ENCODE peak calls at places on chromosomes 16 and 17, in six cellular contexts. K is spleen, A is prostate gland, U is fibroblast of lung, E is right atrium auricular region, L is aorta. Q is an unnamed sample. For H3K27me3, the result is how much of the 10 kb centered on the place peaks cover.

GRCh38 chr17:61570118-61570517 is 20.9 kb downstream of the NACA2 start:
- DNase-seq in K (no peak), E (no peak), U (no peak), L (no peak), A (no peak), Q (no peak)

GRCh38 chr16:55437627-55438026 is 41.4 kb upstream of the MMP2 start:
- DNase-seq in A (no peak), K (no peak), E (no peak), L (no peak), U (peak), Q (no peak)

GRCh38 chr17:17822189-17822978 is 14.4 kb downstream of the SREBF1 start:
- DNase-seq in A (peak), L (peak), U (peak), K (no peak), E (peak), Q (no peak)

GRCh38 chr16:30122621-30123160 is 329 bp downstream of the MAPK3 start:
- DNase-seq in K (no peak), L (no peak), A (no peak), U (peak), E (no peak), Q (no peak)

GRCh38 chr17:66494023-66494803 is 191.8 kb downstream of the PRKCA start:
- DNase-seq in K (no peak), E (no peak), U (peak), A (no peak), L (no peak), Q (no peak)

GRCh38 chr17:70369296-70369855 is 200.0 kb downstream of the KCNJ2 start:
- DNase-seq in L (no peak), E (no peak), A (no peak), U (no peak), K (no peak), Q (no peak)

GRCh38 chr16:66894948-66895696 is 14.8 kb downstream of the PDP2 start:
- DNase-seq in A (peak), E (no peak), L (peak), K (no peak), U (peak), Q (peak)

GRCh38 chr17:35931794-35932419 is 1.3 kb upstream of the RDM1 start:
- DNase-seq in E (no peak), U (peak), L (peak), A (no peak), K (no peak), Q (no peak)

GRCh38 chr16:13021996-13022395 is 120.6 kb downstream of the SHISA9 start:
- DNase-seq in L (no peak), E (no peak), A (no peak), U (no peak), K (no peak), Q (no peak)

GRCh38 chr16:12685806-12686205 is 117.9 kb downstream of the CPPED1 start:
- DNase-seq in E (no peak), K (peak), L (peak), A (no peak), U (no peak), Q (no peak)

GRCh38 chr16:85798283-85798776 is 1.0 kb downstream of the EMC8 start:
- DNase-seq in K (no peak), A (no peak), E (no peak), L (no peak), U (no peak), Q (peak)

GRCh38 chr17:28004344-28004743 is 38.1 kb upstream of the NLK start:
- DNase-seq in E (no peak), U (no peak), K (no peak), A (no peak), L (no peak), Q (no peak)

GRCh38 chr17:21042434-21043295 is at the start of gene USP22:
- DNase-seq in K (peak), L (no peak), A (peak), U (no peak), E (no peak), Q (no peak)

GRCh38 chr16:24610421-24610765 is 71.0 kb downstream of the RBBP6 start:
- DNase-seq in K (peak), L (peak), A (no peak), U (peak), E (no peak), Q (no peak)

GRCh38 chr17:37107406-37108083 is 158.8 kb downstream of the AATF start:
- DNase-seq in E (no peak), L (peak), K (no peak), A (peak), U (peak), Q (no peak)

GRCh38 chr17:18156976-18157280 is 26.7 kb upstream of the ALKBH5 start:
- DNase-seq in L (no peak), K (no peak), U (no peak), E (no peak), A (no peak), Q (no peak)

GRCh38 chr17:80192268-80192667 is 22.4 kb downstream of the CARD14 start:
- DNase-seq in K (peak), A (peak), L (no peak), U (no peak), E (peak), Q (no peak)

GRCh38 chr16:20611975-20612471 is 35.9 kb upstream of the ACSM2B start:
- DNase-seq in K (no peak), A (no peak), E (peak), L (peak), U (no peak), Q (no peak)

GRCh38 chr16:90043526-90043925 is 24.3 kb upstream of the DBNDD1 start:
- DNase-seq in E (no peak), U (no peak), K (no peak), L (no peak), A (no peak), Q (no peak)

GRCh38 chr16:54281535-54282201 is 4.9 kb downstream of the IRX3 start:
- DNase-seq in K (no peak), A (no peak), L (no peak), U (no peak), E (no peak), Q (no peak)

GRCh38 chr17:78174870-78175642 is 6.7 kb downstream of the SYNGR2 start:
- DNase-seq in E (no peak), L (no peak), K (no peak), A (no peak), U (no peak), Q (no peak)

GRCh38 chr16:381788-382717 is at the start of gene PGAP6:
- DNase-seq in L (peak), A (peak), U (peak), K (peak), E (no peak), Q (peak)

GRCh38 chr17:39677581-39678339 is 9.5 kb downstream of the PNMT start:
- DNase-seq in U (no peak), L (peak), E (no peak), K (peak), A (no peak), Q (no peak)

GRCh38 chr17:75087558-75088453 is at the start of gene SLC16A5:
- DNase-seq in U (peak), L (peak), A (peak), E (peak), K (peak), Q (peak)

GRCh38 chr16:12403746-12404658 is 399.7 kb downstream of the CPPED1 start:
- DNase-seq in L (no peak), U (no peak), K (no peak), E (no peak), A (no peak), Q (no peak)

GRCh38 chr16:69187891-69188451 is 1.0 kb downstream of the SNTB2 start:
- DNase-seq in U (peak), A (peak), K (peak), L (no peak), E (peak), Q (peak)

GRCh38 chr17:79949646-79950292 is 85.9 kb downstream of the TBC1D16 start:
- DNase-seq in L (no peak), U (no peak), K (no peak), E (no peak), A (no peak), Q (no peak)

GRCh38 chr16:15649727-15650018 is 372 bp upstream of the NDE1 start:
- DNase-seq in U (no peak), L (no peak), A (no peak), K (no peak), E (no peak), Q (no peak)
- H3K4me3 ChIP-seq in U (peak), L (no peak), A (peak), K (peak), E (peak), Q (peak)

DNA sequence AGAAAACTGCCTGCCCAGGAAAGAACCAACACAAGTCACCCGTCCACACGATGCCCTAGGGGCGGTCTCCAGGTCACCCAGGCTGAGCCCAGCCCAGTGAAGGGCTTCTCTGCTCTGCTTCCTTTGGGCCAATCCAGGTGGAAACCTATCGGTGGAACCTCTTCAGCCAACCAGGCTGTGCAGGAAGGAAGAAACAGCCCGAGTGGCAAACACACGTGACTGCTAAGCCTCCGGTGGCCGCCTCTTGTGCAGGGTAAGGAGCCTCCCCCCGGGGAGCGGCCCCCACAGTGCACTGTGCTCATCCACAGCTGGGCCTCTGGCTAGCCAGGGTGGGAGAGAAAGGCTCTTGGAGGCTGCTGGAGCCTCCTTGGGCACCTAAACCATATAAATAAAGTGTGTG is 2.5 kb downstream of the RTN4RL1 start:
- DNase-seq in L (no peak), E (no peak), U (no peak), K (no peak), A (no peak), Q (peak)
- H3K27me3 ChIP-seq in L (under half), E (under half), U (under half), K (under half), A (under half), Q (under half)

GRCh38 chr17:57868007-57868774 is 18.3 kb upstream of the MRPS23 start:
- DNase-seq in E (peak), U (peak), K (peak), L (peak), A (peak), Q (peak)
- H3K4me3 ChIP-seq in E (no peak), U (no peak), K (no peak), L (no peak), A (no peak), Q (no peak)

DNA sequence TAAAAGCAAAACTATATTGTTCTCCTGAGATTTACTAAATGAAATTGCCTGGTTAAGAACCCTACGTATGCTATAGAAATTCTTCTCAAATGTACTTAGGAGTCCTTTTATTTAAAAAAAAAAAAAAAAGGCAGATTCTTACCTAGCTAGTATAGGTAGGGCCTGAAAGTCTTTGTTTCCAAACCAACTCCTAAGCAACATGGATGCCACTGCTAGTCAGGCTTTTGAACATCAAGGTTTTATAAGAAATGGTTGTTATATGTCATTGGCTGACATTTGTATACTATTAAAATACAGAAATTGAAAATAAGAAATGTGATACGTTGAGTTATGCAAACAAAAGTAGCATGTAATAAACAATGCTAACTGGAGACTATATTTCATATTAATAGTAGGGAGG is 1.2 kb downstream of the EVI2A start:
- DNase-seq in L (no peak), U (no peak), A (no peak), K (no peak), E (no peak), Q (no peak)
- H3K27me3 ChIP-seq in L (under half), U (under half), A (under half), K (under half), E (under half), Q (under half)

GRCh38 chr16:71426069-71426879 is 15.6 kb downstream of the TLE7 start:
- DNase-seq in K (peak), E (no peak), U (peak), L (no peak), A (peak), Q (peak)
- H3K4me3 ChIP-seq in K (no peak), E (no peak), U (peak), L (no peak), A (no peak), Q (no peak)

GRCh38 chr17:49882434-49882833 is 34.6 kb upstream of the TAC4 start:
- DNase-seq in E (no peak), U (no peak), A (no peak), L (no peak), K (no peak), Q (no peak)
- H3K27me3 ChIP-seq in E (under half), U (under half), A (under half), L (under half), K (under half), Q (under half)

GRCh38 chr17:33171931-33172330 is 121.2 kb downstream of the ASIC2 start:
- DNase-seq in U (no peak), L (no peak), E (no peak), K (no peak), A (no peak), Q (no peak)
- H3K4me3 ChIP-seq in U (no peak), L (no peak), E (no peak), K (no peak), A (no peak), Q (no peak)

GRCh38 chr17:7292194-7292593 is 2.2 kb downstream of the YBX2 start:
- DNase-seq in A (no peak), K (no peak), L (no peak), E (no peak), U (no peak), Q (no peak)

GRCh38 chr17:7292729-7293128 is 1.7 kb downstream of the YBX2 start:
- DNase-seq in E (no peak), K (no peak), A (no peak), L (no peak), U (no peak), Q (no peak)

GRCh38 chr17:7293821-7294613 is 422 bp downstream of the YBX2 start:
- DNase-seq in A (no peak), L (no peak), U (no peak), K (no peak), E (no peak), Q (no peak)

GRCh38 chr17:7294614-7295153 is at the start of gene YBX2:
- DNase-seq in U (no peak), L (peak), E (no peak), A (peak), K (peak), Q (peak)

DNA sequence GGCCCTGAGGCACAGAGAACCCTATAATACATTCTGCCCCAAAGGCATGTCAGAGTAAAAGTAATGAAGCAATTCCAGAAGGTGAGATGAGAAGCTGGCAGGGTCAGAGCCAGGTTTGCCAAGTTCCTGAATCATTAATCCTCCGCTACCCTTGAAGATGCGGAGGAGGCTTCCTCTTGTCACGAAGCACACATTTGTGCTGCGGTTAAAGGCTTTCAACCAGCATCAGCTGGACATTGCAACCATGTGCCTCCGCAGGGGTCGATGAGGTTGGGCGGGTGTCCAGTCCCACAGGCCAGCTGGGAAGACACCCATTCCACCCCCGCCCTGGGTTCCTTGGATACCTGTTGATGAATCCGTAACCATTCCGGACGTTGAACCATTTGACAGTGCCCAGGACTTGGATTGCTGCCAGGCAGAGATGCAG is 1.3 kb downstream of the YBX2 start:
- DNase-seq in U (no peak), K (no peak), L (no peak), E (no peak), A (no peak), Q (no peak)
- H3K27me3 ChIP-seq in U (under half), K (under half), L (under half), E (under half), A (under half), Q (under half)

GRCh38 chr17:6661464-6661848 is 9.9 kb downstream of the C17orf100 start:
- DNase-seq in U (no peak), K (no peak), L (no peak), E (no peak), A (no peak), Q (no peak)

GRCh38 chr17:6654816-6655731 is 3.5 kb downstream of the C17orf100 start:
- DNase-seq in K (peak), U (no peak), A (peak), L (no peak), E (no peak), Q (no peak)

GRCh38 chr17:6660765-6661463 is 9.4 kb downstream of the C17orf100 start:
- DNase-seq in K (no peak), A (no peak), U (no peak), E (no peak), L (no peak), Q (no peak)

GRCh38 chr17:6657633-6658287 is 6.2 kb downstream of the C17orf100 start:
- DNase-seq in K (no peak), E (no peak), L (no peak), U (no peak), A (no peak), Q (no peak)

GRCh38 chr17:6660101-6660500 is 8.5 kb downstream of the C17orf100 start:
- DNase-seq in A (no peak), U (no peak), E (no peak), K (no peak), L (no peak), Q (no peak)
- H3K4me3 ChIP-seq in A (no peak), U (no peak), E (no peak), K (no peak), L (no peak), Q (no peak)

GRCh38 chr17:34628883-34629282 is 49.5 kb downstream of the TMEM132E start:
- DNase-seq in K (no peak), E (no peak), U (no peak), L (no peak), A (no peak), Q (no peak)
- H3K27me3 ChIP-seq in K (under half), E (under half), U (under half), L (under half), A (under half), Q (under half)

Q was measured in CD4-positive, CD25-positive, alpha-beta regulatory T cell.